ENCODE peak calls at places on chromosome 4, in eight cellular contexts. V is left ventricle myocardium superior, Q is cardiac fibroblast, W is astrocyte of the spinal cord, K is T1000, I is astrocyte of the cerebellum, R is mucosa of gallbladder, G is cortex of kidney. J is an unnamed sample.

GRCh38 chr4:25504932-25505636 is 128.0 kb downstream of the ANAPC4 start:
- DNase-seq in V (peak; percentile 30), Q (no peak), W (no peak), K (no peak), I (no peak), R (no peak), G (no peak), J (no peak)

GRCh38 chr4:42371306-42372063 is 25.8 kb upstream of the SHISA3 start:
- DNase-seq in V (no peak), Q (peak; percentile 88), W (peak; percentile 70), K (no peak), I (peak; percentile 60), R (no peak), G (no peak), J (peak; percentile 60)

GRCh38 chr4:6474053-6474568 is 1.7 kb upstream of the PPP2R2C start:
- DNase-seq in V (no peak), Q (no peak), W (no peak), K (no peak), I (no peak), R (no peak), G (no peak), J (no peak)

GRCh38 chr4:119315036-119315435 is 6.9 kb downstream of the FABP2 start:
- DNase-seq in V (no peak), Q (no peak), W (no peak), K (no peak), I (no peak), R (no peak), G (no peak), J (peak; percentile 12)

GRCh38 chr4:109809657-109810056 is 5.9 kb upstream of the GAR1 start:
- DNase-seq in V (no peak), Q (no peak), W (no peak), K (no peak), I (no peak), R (no peak), G (no peak), J (no peak)

GRCh38 chr4:86895692-86896488 is 3.7 kb upstream of the C4orf36 start:
- DNase-seq in V (no peak), Q (peak; percentile 84), W (peak; percentile 78), K (no peak), I (peak; percentile 72), R (peak; percentile 40), G (no peak), J (peak; percentile 77)

GRCh38 chr4:174217273-174218126 is 66.0 kb downstream of the FBXO8 start:
- DNase-seq in V (peak; percentile 78), Q (peak; percentile 71), W (peak; percentile 83), K (no peak), I (peak; percentile 79), R (no peak), G (no peak), J (peak; percentile 37)

GRCh38 chr4:111214371-111214770 is 591.5 kb upstream of the PITX2 start:
- DNase-seq in V (no peak), Q (no peak), W (no peak), K (no peak), I (no peak), R (no peak), G (no peak), J (no peak)

GRCh38 chr4:173527103-173527876 is 2.7 kb downstream of the HAND2 start:
- DNase-seq in V (peak; percentile 65), Q (peak; percentile 68), W (no peak), K (no peak), I (no peak), R (no peak), G (no peak), J (no peak)

GRCh38 chr4:137510866-137511265 is 21.4 kb downstream of the PCDH18 start:
- DNase-seq in V (no peak), Q (peak; percentile 98), W (peak; percentile 94), K (no peak), I (peak; percentile 72), R (no peak), G (no peak), J (peak; percentile 96)

GRCh38 chr4:126568652-126569580 is 1063.8 kb upstream of the INTU start:
- DNase-seq in V (no peak), Q (no peak), W (no peak), K (no peak), I (no peak), R (no peak), G (no peak), J (no peak)